ENCODE peak calls at places on chromosomes 11 and 22, in eight cellular contexts. K is thoracic aorta; R is endodermal cell; A is Caco-2; B is SJSA1; M is naive thymus-derived CD4-positive, alpha-beta T cell; L is neuronal stem cell; W is tibial nerve. V is an unnamed sample. For H3K4me1, the result is how much of the 10 kb centered on the place peaks cover.

GRCh38 chr11:120500414-120500936 is 11.1 kb upstream of the GRIK4 start:
- DNase-seq in K (no peak), A (no peak), L (no peak), B (no peak), W (peak), M (no peak), R (peak), V (no peak)

GRCh38 chr11:65436412-65437032 is 13.9 kb downstream of the NEAT1 start:
- DNase-seq in A (no peak), K (no peak), L (no peak), M (peak), B (no peak), W (no peak), R (no peak), V (no peak)

GRCh38 chr11:61010466-61011238 is 39.2 kb downstream of the CD6 start:
- DNase-seq in A (no peak), K (no peak), R (no peak), M (no peak), L (no peak), B (no peak), W (no peak), V (no peak)

GRCh38 chr22:20117656-20118571 is 888 bp upstream of the TRMT2A start:
- DNase-seq in K (no peak), L (no peak), M (peak), R (no peak), W (no peak), B (no peak), A (no peak), V (no peak)

GRCh38 chr11:88377151-88377550 is 39.6 kb upstream of the CTSC start:
- DNase-seq in L (no peak), B (no peak), M (no peak), K (no peak), W (no peak), A (no peak), R (no peak), V (no peak)

GRCh38 chr11:68839953-68840641 is 1.6 kb downstream of the CPT1A start:
- DNase-seq in L (no peak), K (no peak), M (no peak), R (peak), A (no peak), B (no peak), W (no peak), V (no peak)

GRCh38 chr11:124194696-124195418 is 11.7 kb downstream of the OR10D3 start:
- DNase-seq in B (no peak), R (peak), W (peak), K (peak), M (peak), A (peak), L (peak), V (no peak)

GRCh38 chr11:59283825-59284772 is 71.4 kb upstream of the MPEG1 start:
- DNase-seq in A (peak), L (peak), M (peak), K (no peak), B (no peak), W (peak), R (peak), V (no peak)

GRCh38 chr11:61507962-61508824 is at the start of gene LRRC10B:
- DNase-seq in R (peak), B (no peak), K (no peak), L (peak), W (no peak), A (peak), M (peak), V (no peak)

GRCh38 chr11:43894546-43894945 is 13.9 kb downstream of the ALKBH3 start:
- DNase-seq in K (no peak), B (no peak), L (no peak), W (no peak), M (no peak), A (no peak), R (no peak), V (no peak)

GRCh38 chr11:99148352-99148751 is 127.6 kb downstream of the CNTN5 start:
- DNase-seq in B (no peak), R (no peak), W (no peak), L (no peak), K (no peak), A (no peak), M (no peak), V (no peak)

GRCh38 chr11:113387605-113388211 is at the start of gene ANKK1:
- DNase-seq in K (no peak), B (no peak), M (no peak), L (peak), W (no peak), R (peak), A (peak), V (no peak)

GRCh38 chr11:43868852-43869567 is 11.6 kb upstream of the ALKBH3 start:
- DNase-seq in A (no peak), M (peak), K (no peak), B (no peak), W (no peak), L (no peak), R (no peak), V (no peak)

GRCh38 chr22:23182289-23183106 is 2.2 kb downstream of the BCR start:
- DNase-seq in M (peak), B (no peak), A (no peak), K (no peak), W (no peak), L (no peak), R (peak), V (no peak)

GRCh38 chr11:19441752-19442553 is 201.2 kb upstream of the E2F8 start:
- DNase-seq in L (no peak), R (no peak), A (peak), B (peak), K (peak), W (peak), M (peak), V (no peak)

GRCh38 chr22:33806191-33806590 is 114.1 kb downstream of the LARGE1 start:
- DNase-seq in L (no peak), K (no peak), B (no peak), W (no peak), A (no peak), R (no peak), M (no peak), V (no peak)

GRCh38 chr11:45037425-45038005 is 86.8 kb upstream of the TP53I11 start:
- DNase-seq in L (no peak), W (no peak), B (no peak), A (no peak), R (no peak), K (no peak), M (no peak), V (no peak)
- H3K4me1 ChIP-seq in L (under half), W (under half), B (under half), A (under half), R (under half), K (under half), M (under half), V (under half)

DNA sequence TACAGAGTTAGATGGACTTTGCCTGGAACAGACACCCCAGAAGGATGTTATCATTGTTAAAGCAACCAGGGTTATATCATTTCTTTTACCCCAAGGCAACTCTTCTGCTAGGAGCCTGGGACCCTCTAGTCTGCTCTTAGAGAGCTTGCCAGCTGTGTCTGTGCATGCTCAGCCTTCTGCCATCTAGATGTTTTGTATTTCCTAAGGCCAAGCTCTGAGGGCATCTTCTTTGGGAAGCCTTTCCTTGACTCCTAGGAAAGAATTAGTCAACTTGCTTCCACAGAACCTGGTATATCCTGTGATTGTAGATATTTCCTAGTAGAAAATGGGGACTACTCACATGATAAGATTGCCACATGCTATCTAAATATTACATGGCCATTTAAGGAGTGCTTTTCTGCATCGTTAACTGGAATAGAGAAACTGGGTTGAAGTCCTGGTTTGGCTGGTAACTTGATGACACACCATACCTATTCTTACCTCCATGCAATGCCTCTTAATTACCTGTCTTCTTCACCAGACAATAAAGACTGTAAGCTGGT is 87.6 kb downstream of the STIM1 start:
- DNase-seq in K (no peak), L (no peak), B (no peak), R (no peak), A (peak), M (no peak), W (no peak), V (no peak)
- H3K4me1 ChIP-seq in K (half or more), L (under half), B (under half), R (under half), A (under half), M (half or more), W (half or more), V (under half)

DNA sequence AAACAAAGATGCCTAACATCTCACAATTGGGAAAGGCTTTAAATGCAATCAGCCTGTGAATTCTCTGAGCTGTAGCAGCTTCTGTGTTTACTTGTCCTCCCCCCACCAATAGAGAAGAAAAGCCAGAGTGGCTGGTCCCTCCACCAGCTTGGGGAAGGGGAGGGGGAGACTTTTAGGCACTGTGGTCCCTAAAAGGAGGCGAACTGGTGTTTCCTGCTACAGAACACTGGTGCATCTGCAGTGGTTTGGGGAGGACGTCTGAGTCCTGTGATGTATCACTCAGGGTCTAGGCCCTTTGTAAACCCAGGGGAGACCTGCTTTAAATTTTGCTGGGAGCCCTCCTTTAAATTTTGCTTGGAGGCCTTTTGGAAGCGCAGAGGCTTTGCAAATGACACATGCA is 16.9 kb downstream of the TNRC6B start:
- DNase-seq in M (no peak), B (no peak), K (no peak), A (no peak), R (no peak), W (no peak), L (no peak), V (no peak)
- H3K4me1 ChIP-seq in M (under half), B (under half), K (under half), A (under half), R (under half), W (under half), L (under half), V (under half)

GRCh38 chr11:1844221-1845094 is 5.7 kb downstream of the TNNI2 start:
- DNase-seq in M (peak), L (no peak), A (no peak), R (no peak), B (no peak), W (peak), K (no peak), V (no peak)
- H3K4me1 ChIP-seq in M (half or more), L (under half), A (under half), R (under half), B (under half), W (under half), K (under half), V (under half)

DNA sequence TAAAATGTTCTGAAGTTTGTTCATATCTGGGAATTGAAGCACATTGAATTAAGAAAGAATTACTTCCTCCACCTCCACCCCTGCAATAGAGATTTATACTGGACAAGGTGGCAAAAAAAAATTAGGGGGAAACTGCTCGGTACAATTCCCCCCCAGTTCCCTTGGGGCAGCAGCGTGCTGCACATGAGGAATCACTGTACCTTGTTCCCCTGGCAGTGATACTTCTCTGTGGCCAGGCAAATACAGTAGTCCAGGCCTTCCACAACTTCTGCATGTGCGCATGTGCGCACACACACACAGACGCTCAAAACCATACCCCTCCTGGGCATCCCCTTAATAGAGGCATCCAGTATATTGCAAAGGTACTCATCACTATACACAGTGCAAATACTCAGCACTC is 69.0 kb downstream of the ARFGAP2 start:
- DNase-seq in R (no peak), M (no peak), W (no peak), A (no peak), L (no peak), B (no peak), K (no peak), V (no peak)
- H3K4me1 ChIP-seq in R (under half), M (under half), W (under half), A (under half), L (under half), B (under half), K (under half), V (under half)

GRCh38 chr11:111438168-111438567 is 59.1 kb upstream of the POU2AF1 start:
- DNase-seq in R (no peak), K (no peak), M (no peak), A (no peak), L (no peak), B (no peak), W (no peak), V (no peak)

GRCh38 chr11:111441443-111441842 is 62.4 kb upstream of the POU2AF1 start:
- DNase-seq in R (no peak), A (no peak), M (no peak), W (no peak), B (peak), K (no peak), L (no peak), V (no peak)

GRCh38 chr11:111438846-111439520 is 59.9 kb upstream of the POU2AF1 start:
- DNase-seq in L (no peak), K (no peak), M (no peak), A (no peak), W (no peak), R (no peak), B (no peak), V (no peak)

GRCh38 chr11:111440416-111441205 is 61.5 kb upstream of the POU2AF1 start:
- DNase-seq in K (no peak), R (no peak), B (no peak), L (no peak), W (no peak), M (no peak), A (no peak), V (no peak)

DNA sequence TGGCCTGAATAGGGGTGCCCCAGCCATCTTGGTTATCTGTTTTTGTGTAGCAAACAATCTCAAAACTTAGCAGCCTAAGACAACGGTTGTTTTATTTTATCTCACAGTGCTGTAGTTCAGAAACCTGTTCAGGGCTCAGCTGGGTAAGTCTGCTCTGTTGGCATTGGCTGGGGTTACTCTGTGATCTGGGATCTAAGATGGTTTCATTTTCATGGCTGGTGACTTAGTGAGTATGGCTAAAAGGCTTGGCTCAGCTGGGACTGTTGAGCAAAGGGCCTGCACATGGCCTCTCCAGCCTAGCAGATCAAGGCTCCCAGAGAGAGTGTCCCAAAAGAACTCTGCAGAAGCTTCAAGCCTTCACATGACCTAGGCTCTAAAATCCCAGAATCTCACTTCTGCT is 60.8 kb upstream of the POU2AF1 start:
- DNase-seq in R (no peak), M (no peak), K (no peak), A (no peak), L (no peak), W (no peak), B (no peak), V (no peak)
- H3K4me1 ChIP-seq in R (under half), M (under half), K (under half), A (under half), L (under half), W (under half), B (under half), V (under half)

GRCh38 chr11:67397986-67398660 is 3.5 kb downstream of the PPP1CA start:
- DNase-seq in L (no peak), K (no peak), B (no peak), R (no peak), W (no peak), M (no peak), A (no peak), V (no peak)
- H3K4me1 ChIP-seq in L (under half), K (under half), B (under half), R (under half), W (under half), M (under half), A (under half), V (under half)

V was measured in breast epithelium.